ENCODE peak calls at places on chromosomes 3 and 15, in five cellular contexts. D, K, B, P and F are unnamed samples.

GRCh38 chr15:33988384-33988783 is 20.1 kb downstream of the CHRM5 start:
- DNase-seq in D (no peak), K (no peak), B (peak; percentile 46), P (no peak), F (no peak)

GRCh38 chr3:88013592-88013991 is 45.2 kb downstream of the CGGBP1 start:
- DNase-seq in D (no peak), K (no peak), B (no peak), P (no peak), F (no peak)

GRCh38 chr15:76327191-76328105 is 9.1 kb upstream of the ISL2 start:
- DNase-seq in D (no peak), K (no peak), B (no peak), P (no peak), F (no peak)

GRCh38 chr15:76168237-76168984 is 108.6 kb downstream of the TMEM266 start:
- DNase-seq in D (no peak), K (peak; percentile 77), B (no peak), P (no peak), F (no peak)

GRCh38 chr3:134864644-134865043 is 69.6 kb downstream of the EPHB1 start:
- DNase-seq in D (no peak), K (peak; percentile 55), B (no peak), P (no peak), F (no peak)

GRCh38 chr3:195701042-195701910 is 19.5 kb upstream of the MUC20 start:
- DNase-seq in D (no peak), K (no peak), B (no peak), P (peak; percentile 39), F (no peak)

GRCh38 chr3:78820497-78820896 is 947.3 kb downstream of the ROBO1 start:
- DNase-seq in D (no peak), K (peak; percentile 3), B (peak; percentile 20), P (no peak), F (no peak)

GRCh38 chr3:124811441-124811840 is 75.7 kb downstream of the ITGB5 start:
- DNase-seq in D (no peak), K (peak; percentile 91), B (peak; percentile 64), P (no peak), F (no peak)

GRCh38 chr15:99014803-99015676 is 7.4 kb upstream of the PGPEP1L start:
- DNase-seq in D (peak; percentile 9), K (peak; percentile 30), B (peak; percentile 65), P (peak; percentile 88), F (peak; percentile 80)

GRCh38 chr3:24498391-24498790 is 3.7 kb upstream of the THRB start:
- DNase-seq in D (no peak), K (no peak), B (no peak), P (no peak), F (no peak)

GRCh38 chr3:155034786-155035185 is 45.3 kb upstream of the MME start:
- DNase-seq in D (no peak), K (no peak), B (no peak), P (no peak), F (no peak)

GRCh38 chr15:70111203-70112017 is 13.7 kb upstream of the TLE3 start:
- DNase-seq in D (no peak), K (peak; percentile 78), B (peak; percentile 93), P (peak; percentile 86), F (peak; percentile 45)